ENCODE peak calls at places on chromosomes 16 and 17, in six cellular contexts. K is cardiac muscle cell, H is thyroid gland, B is adipocyte, S is T-helper 17 cell, J is tibial artery. F is an unnamed sample.

GRCh38 chr17:1878419-1879121 is 48.8 kb downstream of the RPA1 start:
- DNase-seq in H (peak; percentile 80), J (no peak), B (no peak), K (no peak), S (no peak), F (no peak)

GRCh38 chr16:83743720-83744119 is 64.1 kb upstream of the HSBP1 start:
- DNase-seq in K (no peak), H (no peak), S (no peak), B (no peak), J (no peak), F (no peak)

GRCh38 chr17:27860971-27861669 is 32.0 kb downstream of the LYRM9 start:
- DNase-seq in K (no peak), S (no peak), J (no peak), H (no peak), B (no peak), F (no peak)

GRCh38 chr16:14302399-14303181 is 231.5 kb downstream of the MRTFB start:
- DNase-seq in K (no peak), J (no peak), B (peak; percentile 64), S (no peak), H (peak; percentile 20), F (no peak)

GRCh38 chr17:72613411-72614292 is 478.8 kb downstream of the SLC39A11 start:
- DNase-seq in H (no peak), J (no peak), S (no peak), K (peak; percentile 67), B (peak; percentile 60), F (no peak)

GRCh38 chr17:55086635-55087058 is 118.1 kb downstream of the STXBP4 start:
- DNase-seq in J (no peak), B (peak; percentile 84), S (no peak), H (no peak), K (peak; percentile 89), F (no peak)

GRCh38 chr16:88561485-88562369 is 8.5 kb upstream of the ZC3H18 start:
- DNase-seq in K (peak; percentile 65), H (peak; percentile 56), J (peak; percentile 43), S (peak; percentile 43), B (peak; percentile 79), F (no peak)

GRCh38 chr16:27270389-27270788 is 1.8 kb upstream of the NSMCE1 start:
- DNase-seq in J (no peak), S (no peak), K (no peak), H (no peak), B (no peak), F (no peak)

GRCh38 chr17:9917131-9917530 is 12.1 kb upstream of the RCVRN start:
- DNase-seq in J (no peak), H (no peak), B (no peak), K (no peak), S (no peak), F (no peak)

GRCh38 chr16:8430401-8430800 is 159.9 kb downstream of the TMEM114 start:
- DNase-seq in K (no peak), S (no peak), B (no peak), H (no peak), J (no peak), F (no peak)

GRCh38 chr17:2707721-2708584 is 3.6 kb downstream of the CLUH start:
- DNase-seq in J (peak; percentile 58), B (no peak), S (no peak), H (peak; percentile 57), K (no peak), F (no peak)

GRCh38 chr17:67324330-67324729 is 42.0 kb downstream of the PSMD12 start:
- DNase-seq in B (no peak), S (no peak), J (no peak), K (no peak), H (no peak), F (no peak)

GRCh38 chr16:8173111-8173644 is 417.1 kb downstream of the TMEM114 start:
- DNase-seq in K (peak; percentile 26), B (peak; percentile 28), J (peak; percentile 30), S (no peak), H (peak; percentile 76), F (peak; percentile 52)

GRCh38 chr17:79036609-79037008 is 12.6 kb downstream of the C1QTNF1 start:
- DNase-seq in H (no peak), B (peak; percentile 91), J (no peak), K (peak; percentile 93), S (no peak), F (no peak)

GRCh38 chr16:87463722-87464690 is 28.8 kb downstream of the ZCCHC14 start:
- DNase-seq in S (no peak), H (peak; percentile 38), B (peak; percentile 59), K (peak; percentile 84), J (peak; percentile 66), F (no peak)

GRCh38 chr17:28540231-28540630 is 12.2 kb downstream of the UNC119 start:
- DNase-seq in H (no peak), K (no peak), B (no peak), J (no peak), S (no peak), F (no peak)

GRCh38 chr16:87725596-87726235 is 40.1 kb downstream of the KLHDC4 start:
- DNase-seq in S (no peak), H (peak; percentile 55), K (peak; percentile 21), B (no peak), J (no peak), F (no peak)

GRCh38 chr17:5181509-5182305 is 10.0 kb downstream of the ZNF594 start:
- DNase-seq in J (no peak), S (no peak), B (no peak), K (no peak), H (no peak), F (no peak)
- H3K9me3 ChIP-seq in J (peaks cover 51% of the 10 kb centered on the region), S (peaks cover 38% of the 10 kb centered on the region), B (peaks cover 99% of the 10 kb centered on the region), K (peaks cover 13% of the 10 kb centered on the region), H (peaks cover 25% of the 10 kb centered on the region), F (peaks cover 35% of the 10 kb centered on the region)

DNA sequence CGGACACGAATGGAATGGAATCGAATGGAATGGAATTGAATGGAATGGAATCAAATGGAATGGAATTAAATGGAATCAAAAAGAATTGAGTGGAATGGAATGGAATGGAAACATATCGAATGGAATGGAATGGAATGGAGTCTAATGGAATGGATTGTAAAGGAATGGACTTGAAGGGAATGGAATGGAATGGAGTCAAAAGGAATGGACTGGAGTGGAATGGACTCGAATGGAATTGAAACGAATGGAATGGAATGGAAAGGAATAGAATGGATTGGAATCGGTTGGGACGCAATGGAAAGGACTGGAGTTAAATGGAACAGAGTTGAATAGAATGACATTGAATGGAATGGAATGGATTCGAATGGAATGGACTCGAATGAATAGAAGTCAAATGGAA is 486.9 kb upstream of the WSB1 start:
- DNase-seq in J (no peak), H (no peak), S (no peak), K (no peak), B (no peak), F (no peak)
- H3K9me3 ChIP-seq in J (no peaks in the 10 kb centered on the region), H (no peaks in the 10 kb centered on the region), S (no peaks in the 10 kb centered on the region), K (peaks cover 5% of the 10 kb centered on the region), B (peaks cover 28% of the 10 kb centered on the region), F (peaks cover 5% of the 10 kb centered on the region)

GRCh38 chr16:35146723-35147458 is 1687.5 kb downstream of the TP53TG3F start:
- DNase-seq in B (no peak), H (no peak), K (no peak), J (no peak), S (no peak), F (no peak)
- H3K9me3 ChIP-seq in B (no peaks in the 10 kb centered on the region), H (no peaks in the 10 kb centered on the region), K (no peaks in the 10 kb centered on the region), J (no peaks in the 10 kb centered on the region), S (no peaks in the 10 kb centered on the region), F (peaks cover 37% of the 10 kb centered on the region)

DNA sequence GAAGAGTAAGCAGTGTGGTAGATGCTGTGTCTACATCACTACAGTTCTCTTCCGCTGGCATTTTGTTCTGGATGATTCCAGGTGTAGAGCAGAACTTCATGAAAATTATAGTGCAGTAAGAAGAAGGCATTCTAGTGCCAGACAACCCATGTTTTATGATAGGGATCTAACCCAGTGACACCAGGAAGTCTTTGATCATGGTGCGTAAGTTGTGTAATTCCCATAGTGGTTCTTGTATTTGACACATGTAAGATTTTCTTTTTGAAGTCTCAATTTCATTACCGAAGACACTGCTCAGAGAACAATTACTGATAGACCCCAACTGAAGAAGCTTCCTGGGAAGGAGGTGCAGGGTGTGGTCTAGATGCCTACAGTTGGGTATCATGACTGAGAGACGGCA is 356.9 kb downstream of the CA10 start:
- DNase-seq in S (no peak), B (no peak), H (no peak), K (no peak), J (no peak), F (no peak)
- H3K9me3 ChIP-seq in S (no peaks in the 10 kb centered on the region), B (no peaks in the 10 kb centered on the region), H (no peaks in the 10 kb centered on the region), K (no peaks in the 10 kb centered on the region), J (no peaks in the 10 kb centered on the region), F (no peaks in the 10 kb centered on the region)

DNA sequence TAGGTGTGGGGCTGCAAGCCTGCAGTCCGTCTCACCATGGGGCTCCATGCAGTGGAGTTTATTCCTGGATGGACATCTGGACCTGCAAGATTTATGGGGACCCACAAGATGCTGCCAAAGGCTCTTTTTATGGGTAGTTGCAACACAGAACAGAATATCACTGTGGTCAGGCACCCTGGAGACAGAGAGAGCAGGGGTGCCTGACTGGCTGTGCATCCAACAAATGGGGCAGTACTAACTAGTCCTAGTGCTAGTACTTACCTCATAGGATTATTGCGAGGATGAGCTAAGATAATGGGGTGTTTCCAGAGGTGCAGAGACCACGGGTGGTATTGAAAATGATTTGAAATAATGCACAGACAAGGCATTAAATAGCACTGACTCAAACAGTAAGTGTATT is 42.4 kb upstream of the MMP2 start:
- DNase-seq in K (no peak), J (no peak), S (no peak), H (no peak), B (no peak), F (no peak)
- H3K9me3 ChIP-seq in K (no peaks in the 10 kb centered on the region), J (no peaks in the 10 kb centered on the region), S (no peaks in the 10 kb centered on the region), H (no peaks in the 10 kb centered on the region), B (no peaks in the 10 kb centered on the region), F (no peaks in the 10 kb centered on the region)

GRCh38 chr16:35239561-35239960 is 1780.1 kb downstream of the TP53TG3F start:
- DNase-seq in S (no peak), J (no peak), B (no peak), K (no peak), H (no peak), F (no peak)
- H3K9me3 ChIP-seq in S (no peaks in the 10 kb centered on the region), J (no peaks in the 10 kb centered on the region), B (no peaks in the 10 kb centered on the region), K (peaks cover under 1% of the 10 kb centered on the region), H (no peaks in the 10 kb centered on the region), F (peaks cover 12% of the 10 kb centered on the region)

DNA sequence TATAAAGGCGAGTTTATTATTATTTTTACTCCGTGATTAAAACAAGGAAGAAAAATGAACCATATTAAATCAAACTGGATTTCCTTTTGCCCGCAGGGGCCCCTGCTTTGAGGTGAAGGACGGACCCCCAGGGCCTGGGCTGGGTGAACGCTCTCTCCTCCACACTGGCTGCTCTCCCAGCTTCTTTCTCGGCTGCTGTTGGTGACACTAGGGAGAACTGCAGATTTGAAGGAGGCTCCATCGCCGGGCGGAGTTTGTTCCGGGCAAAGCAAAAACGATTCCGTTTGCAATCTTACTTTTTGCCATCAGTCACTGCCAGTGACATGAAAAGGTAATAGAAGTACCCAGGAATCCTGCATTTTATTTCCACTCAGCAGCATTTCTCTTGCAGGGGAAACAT is 221.6 kb upstream of the SDK2 start:
- DNase-seq in B (no peak), S (no peak), H (no peak), K (no peak), J (no peak), F (no peak)
- H3K9me3 ChIP-seq in B (no peaks in the 10 kb centered on the region), S (no peaks in the 10 kb centered on the region), H (no peaks in the 10 kb centered on the region), K (no peaks in the 10 kb centered on the region), J (no peaks in the 10 kb centered on the region), F (no peaks in the 10 kb centered on the region)

GRCh38 chr17:82948081-82948511 is 108.3 kb upstream of the ZNF750 start:
- DNase-seq in K (no peak), S (no peak), B (no peak), H (no peak), J (no peak), F (no peak)
- H3K9me3 ChIP-seq in K (no peaks in the 10 kb centered on the region), S (peaks cover 11% of the 10 kb centered on the region), B (peaks cover 26% of the 10 kb centered on the region), H (no peaks in the 10 kb centered on the region), J (no peaks in the 10 kb centered on the region), F (peaks cover 23% of the 10 kb centered on the region)

F was measured in iPS DF 6.9.